ENCODE peak calls at places on chromosomes 4 and X, in seven cellular contexts. One of them, this sample, is unnamed.

GRCh38 chr4:166277406-166277805 is 404.4 kb downstream of the TLL1 start:
- DNase-seq in activated gamma-delta T cell: no peak
- DNase-seq in heart left ventricle: no peak
- DNase-seq in ACHN: no peak
- DNase-seq in iris pigment epithelial cell: peak; percentile 21
- DNase-seq in adipocyte: peak; percentile 44
- DNase-seq in hippocampal formation: no peak
- DNase-seq in this sample: no peak

GRCh38 chrX:20668550-20668949 is 401.8 kb upstream of the RPS6KA3 start:
- DNase-seq in activated gamma-delta T cell: no peak
- DNase-seq in heart left ventricle: no peak
- DNase-seq in ACHN: no peak
- DNase-seq in iris pigment epithelial cell: no peak
- DNase-seq in adipocyte: no peak
- DNase-seq in hippocampal formation: no peak
- DNase-seq in this sample: no peak

GRCh38 chrX:105297041-105297440 is 76.5 kb upstream of the TEX13A start:
- DNase-seq in activated gamma-delta T cell: no peak
- DNase-seq in heart left ventricle: no peak
- DNase-seq in ACHN: no peak
- DNase-seq in iris pigment epithelial cell: peak; percentile 53
- DNase-seq in adipocyte: peak; percentile 13
- DNase-seq in hippocampal formation: no peak
- DNase-seq in this sample: no peak

GRCh38 chr4:77818667-77819408 is at the start of gene CNOT6L:
- DNase-seq in activated gamma-delta T cell: peak; percentile 53
- DNase-seq in heart left ventricle: peak; percentile 83
- DNase-seq in ACHN: peak; percentile 71
- DNase-seq in iris pigment epithelial cell: peak; percentile 83
- DNase-seq in adipocyte: peak; percentile 93
- DNase-seq in hippocampal formation: peak; percentile 40
- DNase-seq in this sample: peak; percentile 80

GRCh38 chrX:31572396-31572795 is 500.6 kb upstream of the FTHL17 start:
- DNase-seq in activated gamma-delta T cell: no peak
- DNase-seq in heart left ventricle: no peak
- DNase-seq in ACHN: no peak
- DNase-seq in iris pigment epithelial cell: no peak
- DNase-seq in adipocyte: peak; percentile 14
- DNase-seq in hippocampal formation: no peak
- DNase-seq in this sample: no peak

GRCh38 chr4:74374561-74375327 is 9.8 kb downstream of the EREG start:
- DNase-seq in activated gamma-delta T cell: no peak
- DNase-seq in heart left ventricle: no peak
- DNase-seq in ACHN: peak; percentile 50
- DNase-seq in iris pigment epithelial cell: peak; percentile 89
- DNase-seq in adipocyte: peak; percentile 87
- DNase-seq in hippocampal formation: no peak
- DNase-seq in this sample: peak; percentile 28

GRCh38 chrX:111005151-111005550 is 90.8 kb upstream of the PAK3 start:
- DNase-seq in activated gamma-delta T cell: no peak
- DNase-seq in heart left ventricle: no peak
- DNase-seq in ACHN: no peak
- DNase-seq in iris pigment epithelial cell: no peak
- DNase-seq in adipocyte: no peak
- DNase-seq in hippocampal formation: no peak
- DNase-seq in this sample: no peak

GRCh38 chr4:127604949-127605709 is 27.6 kb upstream of the INTU start:
- DNase-seq in activated gamma-delta T cell: no peak
- DNase-seq in heart left ventricle: no peak
- DNase-seq in ACHN: peak; percentile 45
- DNase-seq in iris pigment epithelial cell: peak; percentile 45
- DNase-seq in adipocyte: peak; percentile 89
- DNase-seq in hippocampal formation: peak; percentile 47
- DNase-seq in this sample: peak; percentile 46

GRCh38 chr4:159867673-159868072 is 764.8 kb downstream of the RAPGEF2 start:
- DNase-seq in activated gamma-delta T cell: no peak
- DNase-seq in heart left ventricle: no peak
- DNase-seq in ACHN: no peak
- DNase-seq in iris pigment epithelial cell: no peak
- DNase-seq in adipocyte: no peak
- DNase-seq in hippocampal formation: no peak
- DNase-seq in this sample: no peak

GRCh38 chrX:72023071-72023470 is 108.6 kb downstream of the RTL5 start:
- DNase-seq in activated gamma-delta T cell: no peak
- DNase-seq in heart left ventricle: no peak
- DNase-seq in ACHN: no peak
- DNase-seq in iris pigment epithelial cell: no peak
- DNase-seq in adipocyte: no peak
- DNase-seq in hippocampal formation: no peak
- DNase-seq in this sample: no peak

GRCh38 chr4:107870916-107871786 is 46.4 kb downstream of the SGMS2 start:
- DNase-seq in activated gamma-delta T cell: no peak
- DNase-seq in heart left ventricle: no peak
- DNase-seq in ACHN: no peak
- DNase-seq in iris pigment epithelial cell: no peak
- DNase-seq in adipocyte: no peak
- DNase-seq in hippocampal formation: no peak
- DNase-seq in this sample: no peak

GRCh38 chr4:161664740-161665139 is 499.1 kb downstream of the FSTL5 start:
- DNase-seq in activated gamma-delta T cell: no peak
- DNase-seq in heart left ventricle: no peak
- DNase-seq in ACHN: no peak
- DNase-seq in iris pigment epithelial cell: no peak
- DNase-seq in adipocyte: no peak
- DNase-seq in hippocampal formation: no peak
- DNase-seq in this sample: no peak

GRCh38 chrX:37904833-37905232 is 57.5 kb upstream of the DYNLT3 start:
- DNase-seq in activated gamma-delta T cell: no peak
- DNase-seq in heart left ventricle: no peak
- DNase-seq in ACHN: no peak
- DNase-seq in iris pigment epithelial cell: no peak
- DNase-seq in adipocyte: no peak
- DNase-seq in hippocampal formation: no peak
- DNase-seq in this sample: no peak

GRCh38 chr4:157674699-157675098 is 454.2 kb downstream of the GRIA2 start:
- DNase-seq in activated gamma-delta T cell: no peak
- DNase-seq in heart left ventricle: no peak
- DNase-seq in ACHN: no peak
- DNase-seq in iris pigment epithelial cell: no peak
- DNase-seq in adipocyte: no peak
- DNase-seq in hippocampal formation: peak; percentile 65
- DNase-seq in this sample: no peak

GRCh38 chrX:68938244-68939004 is 109.6 kb downstream of the EFNB1 start:
- DNase-seq in activated gamma-delta T cell: no peak
- DNase-seq in heart left ventricle: no peak
- DNase-seq in ACHN: no peak
- DNase-seq in iris pigment epithelial cell: no peak
- DNase-seq in adipocyte: peak; percentile 37
- DNase-seq in hippocampal formation: no peak
- DNase-seq in this sample: peak; percentile 47

GRCh38 chrX:48573690-48574269 is 504 bp upstream of the RBM3 start:
- DNase-seq in activated gamma-delta T cell: peak; percentile 14
- DNase-seq in heart left ventricle: peak; percentile 66
- DNase-seq in ACHN: no peak
- DNase-seq in iris pigment epithelial cell: no peak
- DNase-seq in adipocyte: no peak
- DNase-seq in hippocampal formation: no peak
- DNase-seq in this sample: peak; percentile 85

GRCh38 chr4:65943076-65943475 is 272.8 kb upstream of the EPHA5 start:
- DNase-seq in activated gamma-delta T cell: no peak
- DNase-seq in heart left ventricle: no peak
- DNase-seq in ACHN: peak; percentile 96
- DNase-seq in iris pigment epithelial cell: peak; percentile 76
- DNase-seq in adipocyte: peak; percentile 56
- DNase-seq in hippocampal formation: no peak
- DNase-seq in this sample: peak; percentile 52

GRCh38 chr4:130712038-130712437 is 1616.1 kb downstream of the C4orf33 start:
- DNase-seq in activated gamma-delta T cell: no peak
- DNase-seq in heart left ventricle: no peak
- DNase-seq in ACHN: no peak
- DNase-seq in iris pigment epithelial cell: peak; percentile 21
- DNase-seq in adipocyte: peak; percentile 39
- DNase-seq in hippocampal formation: no peak
- DNase-seq in this sample: no peak

GRCh38 chr4:110193822-110194761 is 4.3 kb downstream of the ELOVL6 start:
- DNase-seq in activated gamma-delta T cell: no peak
- DNase-seq in heart left ventricle: no peak
- DNase-seq in ACHN: peak; percentile 90
- DNase-seq in iris pigment epithelial cell: peak; percentile 99
- DNase-seq in adipocyte: peak; percentile 90
- DNase-seq in hippocampal formation: peak; percentile 93
- DNase-seq in this sample: peak; percentile 92

GRCh38 chrX:148020329-148020728 is 39.2 kb downstream of the FMR1NB start:
- DNase-seq in activated gamma-delta T cell: no peak
- DNase-seq in heart left ventricle: no peak
- DNase-seq in ACHN: no peak
- DNase-seq in iris pigment epithelial cell: no peak
- DNase-seq in adipocyte: no peak
- DNase-seq in hippocampal formation: no peak
- DNase-seq in this sample: no peak

GRCh38 chr4:183602444-183603102 is 56.4 kb downstream of the RWDD4 start:
- DNase-seq in activated gamma-delta T cell: no peak
- DNase-seq in heart left ventricle: no peak
- DNase-seq in ACHN: peak; percentile 23
- DNase-seq in iris pigment epithelial cell: peak; percentile 39
- DNase-seq in adipocyte: peak; percentile 64
- DNase-seq in hippocampal formation: peak; percentile 9
- DNase-seq in this sample: peak; percentile 11

GRCh38 chr4:3211866-3212265 is 37.1 kb upstream of the MSANTD1 start:
- DNase-seq in activated gamma-delta T cell: no peak
- DNase-seq in heart left ventricle: no peak
- DNase-seq in ACHN: no peak
- DNase-seq in iris pigment epithelial cell: no peak
- DNase-seq in adipocyte: no peak
- DNase-seq in hippocampal formation: no peak
- DNase-seq in this sample: no peak

GRCh38 chrX:29858714-29859113 is 356.6 kb upstream of the MAGEB2 start:
- DNase-seq in activated gamma-delta T cell: no peak
- DNase-seq in heart left ventricle: no peak
- DNase-seq in ACHN: no peak
- DNase-seq in iris pigment epithelial cell: peak; percentile 62
- DNase-seq in adipocyte: peak; percentile 58
- DNase-seq in hippocampal formation: no peak
- DNase-seq in this sample: no peak

GRCh38 chr4:85603437-85604336 is 128.7 kb downstream of the ARHGAP24 start:
- DNase-seq in activated gamma-delta T cell: no peak
- DNase-seq in heart left ventricle: no peak
- DNase-seq in ACHN: no peak
- DNase-seq in iris pigment epithelial cell: peak; percentile 93
- DNase-seq in adipocyte: peak; percentile 13
- DNase-seq in hippocampal formation: no peak
- DNase-seq in this sample: peak; percentile 83

GRCh38 chr4:138158746-138159297 is 83.3 kb downstream of the SLC7A11 start:
- DNase-seq in activated gamma-delta T cell: no peak
- DNase-seq in heart left ventricle: no peak
- DNase-seq in ACHN: peak; percentile 52
- DNase-seq in iris pigment epithelial cell: peak; percentile 87
- DNase-seq in adipocyte: peak; percentile 62
- DNase-seq in hippocampal formation: no peak
- DNase-seq in this sample: peak; percentile 16

GRCh38 chr4:145387079-145387478 is 94.6 kb upstream of the SMAD1 start:
- DNase-seq in activated gamma-delta T cell: no peak
- DNase-seq in heart left ventricle: no peak
- DNase-seq in ACHN: no peak
- DNase-seq in iris pigment epithelial cell: no peak
- DNase-seq in adipocyte: no peak
- DNase-seq in hippocampal formation: no peak
- DNase-seq in this sample: no peak

GRCh38 chr4:165838575-165838974 is 34.5 kb upstream of the TLL1 start:
- DNase-seq in activated gamma-delta T cell: no peak
- DNase-seq in heart left ventricle: no peak
- DNase-seq in ACHN: no peak
- DNase-seq in iris pigment epithelial cell: no peak
- DNase-seq in adipocyte: no peak
- DNase-seq in hippocampal formation: no peak
- DNase-seq in this sample: peak; percentile 98

GRCh38 chrX:30586516-30586915 is 8.9 kb upstream of the TASL start:
- DNase-seq in activated gamma-delta T cell: no peak
- DNase-seq in heart left ventricle: no peak
- DNase-seq in ACHN: no peak
- DNase-seq in iris pigment epithelial cell: no peak
- DNase-seq in adipocyte: no peak
- DNase-seq in hippocampal formation: no peak
- DNase-seq in this sample: no peak

GRCh38 chr4:80240976-80241375 is 25.5 kb upstream of the FGF5 start:
- DNase-seq in activated gamma-delta T cell: no peak
- DNase-seq in heart left ventricle: no peak
- DNase-seq in ACHN: no peak
- DNase-seq in iris pigment epithelial cell: peak; percentile 61
- DNase-seq in adipocyte: peak; percentile 35
- DNase-seq in hippocampal formation: no peak
- DNase-seq in this sample: no peak

GRCh38 chr4:25951390-25951952 is 37.5 kb downstream of the SMIM20 start:
- DNase-seq in activated gamma-delta T cell: no peak
- DNase-seq in heart left ventricle: no peak
- DNase-seq in ACHN: no peak
- DNase-seq in iris pigment epithelial cell: no peak
- DNase-seq in adipocyte: no peak
- DNase-seq in hippocampal formation: no peak
- DNase-seq in this sample: no peak

GRCh38 chr4:75708218-75708691 is 16.1 kb upstream of the USO1 start:
- DNase-seq in activated gamma-delta T cell: no peak
- DNase-seq in heart left ventricle: no peak
- DNase-seq in ACHN: peak; percentile 63
- DNase-seq in iris pigment epithelial cell: no peak
- DNase-seq in adipocyte: no peak
- DNase-seq in hippocampal formation: no peak
- DNase-seq in this sample: no peak

GRCh38 chr4:15479089-15479912 is 9.6 kb downstream of the CC2D2A start:
- DNase-seq in activated gamma-delta T cell: no peak
- DNase-seq in heart left ventricle: no peak
- DNase-seq in ACHN: peak; percentile 83
- DNase-seq in iris pigment epithelial cell: peak; percentile 90
- DNase-seq in adipocyte: peak; percentile 96
- DNase-seq in hippocampal formation: peak; percentile 92
- DNase-seq in this sample: peak; percentile 85

GRCh38 chr4:8266508-8266907 is 3.0 kb upstream of the HTRA3 start:
- DNase-seq in activated gamma-delta T cell: no peak
- DNase-seq in heart left ventricle: peak; percentile 60
- DNase-seq in ACHN: no peak
- DNase-seq in iris pigment epithelial cell: no peak
- DNase-seq in adipocyte: no peak
- DNase-seq in hippocampal formation: no peak
- DNase-seq in this sample: no peak

GRCh38 chr4:159504634-159505033 is 401.8 kb downstream of the RAPGEF2 start:
- DNase-seq in activated gamma-delta T cell: no peak
- DNase-seq in heart left ventricle: no peak
- DNase-seq in ACHN: no peak
- DNase-seq in iris pigment epithelial cell: peak; percentile 65
- DNase-seq in adipocyte: peak; percentile 15
- DNase-seq in hippocampal formation: no peak
- DNase-seq in this sample: peak; percentile 66

GRCh38 chrX:21745756-21746155 is 12.2 kb downstream of the SMPX start:
- DNase-seq in activated gamma-delta T cell: no peak
- DNase-seq in heart left ventricle: no peak
- DNase-seq in ACHN: peak; percentile 1
- DNase-seq in iris pigment epithelial cell: peak; percentile 38
- DNase-seq in adipocyte: peak; percentile 38
- DNase-seq in hippocampal formation: no peak
- DNase-seq in this sample: peak; percentile 51